ENCODE peak calls at places on chromosomes 12 and 14, in eight cellular contexts. C is fibroblast of the aortic adventitia, N is psoas muscle, U is Peyer's patch, A is cardiac fibroblast, Y is fibroblast of lung, L is lung, B is tibial artery. W is an unnamed sample.

GRCh38 chr14:72177246-72177645 is 245.0 kb downstream of the RGS6 start:
- DNase-seq in C (no peak), N (no peak), U (no peak), A (no peak), Y (no peak), L (no peak), B (no peak), W (no peak)

GRCh38 chr12:53770281-53770680 is 18.5 kb upstream of the CISTR start:
- DNase-seq in C (peak), N (no peak), U (no peak), A (peak), Y (peak), L (no peak), B (no peak), W (peak)

GRCh38 chr14:34254596-34254995 is 207.4 kb downstream of the SPTSSA start:
- DNase-seq in C (no peak), N (no peak), U (no peak), A (no peak), Y (no peak), L (no peak), B (no peak), W (no peak)

GRCh38 chr12:116121453-116121871 is 156.0 kb downstream of the MED13L start:
- DNase-seq in C (peak), N (no peak), U (no peak), A (peak), Y (peak), L (no peak), B (no peak), W (peak)

GRCh38 chr14:34722723-34723545 is 8.5 kb upstream of the CFL2 start:
- DNase-seq in C (peak), N (no peak), U (no peak), A (peak), Y (peak), L (no peak), B (peak), W (peak)

GRCh38 chr14:33952541-33952940 is 1.7 kb upstream of the EGLN3 start:
- DNase-seq in C (no peak), N (no peak), U (no peak), A (no peak), Y (no peak), L (no peak), B (no peak), W (no peak)

GRCh38 chr14:96072076-96072475 is 32.9 kb downstream of the C14orf132 start:
- DNase-seq in C (no peak), N (no peak), U (peak), A (no peak), Y (no peak), L (no peak), B (no peak), W (no peak)

GRCh38 chr12:131628341-131628740 is 82.5 kb upstream of the SFSWAP start:
- DNase-seq in C (no peak), N (no peak), U (no peak), A (no peak), Y (no peak), L (no peak), B (no peak), W (no peak)

GRCh38 chr12:106112094-106112822 is 26.5 kb downstream of the NUAK1 start:
- DNase-seq in C (no peak), N (peak), U (no peak), A (peak), Y (no peak), L (no peak), B (no peak), W (no peak)

GRCh38 chr14:66709292-66709691 is 201.3 kb downstream of the GPHN start:
- DNase-seq in C (peak), N (no peak), U (no peak), A (peak), Y (peak), L (no peak), B (no peak), W (peak)

GRCh38 chr12:100481021-100481420 is 7.4 kb downstream of the NR1H4 start:
- DNase-seq in C (no peak), N (no peak), U (no peak), A (no peak), Y (no peak), L (no peak), B (no peak), W (no peak)

GRCh38 chr12:62346817-62347216 is 86.6 kb downstream of the USP15 start:
- DNase-seq in C (no peak), N (no peak), U (no peak), A (no peak), Y (no peak), L (no peak), B (no peak), W (no peak)

GRCh38 chr14:85057266-85057665 is 472.7 kb upstream of the FLRT2 start:
- DNase-seq in C (no peak), N (no peak), U (no peak), A (no peak), Y (no peak), L (no peak), B (no peak), W (peak)

GRCh38 chr12:121464331-121464730 is 64.4 kb downstream of the RNF34 start:
- DNase-seq in C (no peak), N (no peak), U (no peak), A (no peak), Y (no peak), L (no peak), B (no peak), W (no peak)

GRCh38 chr12:78177298-78177697 is 346.6 kb downstream of the NAV3 start:
- DNase-seq in C (no peak), N (no peak), U (no peak), A (no peak), Y (no peak), L (no peak), B (no peak), W (no peak)

GRCh38 chr12:88952543-88952942 is 372.3 kb upstream of the KITLG start:
- DNase-seq in C (peak), N (no peak), U (no peak), A (peak), Y (peak), L (no peak), B (no peak), W (peak)

GRCh38 chr12:1488908-1489381 is 105.4 kb downstream of the FBXL14 start:
- DNase-seq in C (no peak), N (no peak), U (no peak), A (peak), Y (peak), L (no peak), B (no peak), W (peak)

GRCh38 chr12:26627335-26627734 is 205.7 kb downstream of the ITPR2 start:
- DNase-seq in C (no peak), N (no peak), U (no peak), A (no peak), Y (no peak), L (no peak), B (no peak), W (no peak)

GRCh38 chr14:72850360-72850759 is 43.5 kb downstream of the DPF3 start:
- DNase-seq in C (no peak), N (no peak), U (no peak), A (no peak), Y (no peak), L (no peak), B (no peak), W (peak)

GRCh38 chr14:99213603-99214002 is 58.4 kb downstream of the BCL11B start:
- DNase-seq in C (no peak), N (no peak), U (no peak), A (no peak), Y (no peak), L (no peak), B (no peak), W (no peak)

GRCh38 chr14:96203635-96204034 is 1.0 kb upstream of the BDKRB2 start:
- DNase-seq in C (no peak), N (no peak), U (no peak), A (no peak), Y (no peak), L (no peak), B (no peak), W (no peak)

GRCh38 chr12:33514893-33515292 is 75.3 kb upstream of the SYT10 start:
- DNase-seq in C (peak), N (no peak), U (no peak), A (no peak), Y (no peak), L (no peak), B (no peak), W (no peak)

DNA sequence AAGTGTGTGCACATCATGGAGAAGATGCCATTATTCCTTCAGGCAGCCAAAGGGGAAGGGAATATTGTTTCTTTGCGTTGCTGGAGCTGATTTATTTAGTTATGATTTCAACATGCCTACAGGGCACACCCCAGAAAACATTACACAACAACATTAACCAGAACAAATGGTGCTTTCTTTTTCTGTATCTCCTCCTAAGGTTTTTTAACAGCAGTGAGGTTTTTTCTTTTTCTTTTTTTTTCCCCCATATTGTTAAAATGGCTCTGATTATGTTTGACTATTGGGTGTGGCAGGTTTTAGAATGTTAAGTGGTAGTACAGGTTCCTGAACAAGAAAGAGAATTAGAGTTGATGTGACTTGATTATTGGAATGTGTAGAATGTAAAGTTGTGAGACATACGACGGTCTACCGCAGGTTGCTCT is 144.8 kb downstream of the RAD51B start:
- DNase-seq in C (peak), N (no peak), U (no peak), A (peak), Y (peak), L (no peak), B (no peak), W (peak)
- H3K4me3 ChIP-seq in C (no peak), N (no peak), U (no peak), A (no peak), Y (no peak), L (no peak), B (peak), W (peak)

GRCh38 chr14:21408152-21408551 is 24.3 kb upstream of the SUPT16H start:
- DNase-seq in C (peak), N (no peak), U (no peak), A (peak), Y (peak), L (no peak), B (no peak), W (peak)
- TF ChIP-seq CTCF in C (peak), N (no peak), U (no peak), A (peak), Y (no peak), L (no peak), B (no peak), W (no peak)

GRCh38 chr12:91109148-91109564 is 2.1 kb downstream of the LUM start:
- DNase-seq in C (peak), N (peak), U (peak), A (peak), Y (peak), L (peak), B (peak), W (no peak)
- H3K4me3 ChIP-seq in C (peak), N (peak), U (no peak), A (no peak), Y (no peak), L (no peak), B (no peak), W (peak)

DNA sequence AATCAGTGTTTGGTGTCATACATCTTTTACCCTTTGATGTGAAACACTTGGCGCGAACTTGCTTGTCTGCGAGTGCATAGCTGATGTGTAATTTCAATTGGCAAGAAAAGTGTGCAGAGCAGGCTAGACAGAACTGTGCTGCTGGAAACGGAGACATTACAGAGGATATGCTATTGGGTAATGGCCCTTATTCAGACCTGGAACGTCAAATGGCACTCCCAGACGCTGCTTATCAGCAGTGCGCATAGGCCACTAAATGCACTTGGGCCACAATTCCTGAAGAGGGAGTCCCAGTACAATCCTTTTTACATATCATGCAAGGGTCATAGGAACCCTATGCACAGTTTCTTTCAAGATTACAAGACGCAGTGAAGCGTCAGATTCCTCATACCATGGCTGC is 15.7 kb upstream of the SLC10A1 start:
- DNase-seq in C (no peak), N (no peak), U (no peak), A (peak), Y (no peak), L (no peak), B (no peak), W (no peak)
- TF ChIP-seq CTCF in C (no peak), N (no peak), U (no peak), A (no peak), Y (no peak), L (no peak), B (no peak), W (no peak)

DNA sequence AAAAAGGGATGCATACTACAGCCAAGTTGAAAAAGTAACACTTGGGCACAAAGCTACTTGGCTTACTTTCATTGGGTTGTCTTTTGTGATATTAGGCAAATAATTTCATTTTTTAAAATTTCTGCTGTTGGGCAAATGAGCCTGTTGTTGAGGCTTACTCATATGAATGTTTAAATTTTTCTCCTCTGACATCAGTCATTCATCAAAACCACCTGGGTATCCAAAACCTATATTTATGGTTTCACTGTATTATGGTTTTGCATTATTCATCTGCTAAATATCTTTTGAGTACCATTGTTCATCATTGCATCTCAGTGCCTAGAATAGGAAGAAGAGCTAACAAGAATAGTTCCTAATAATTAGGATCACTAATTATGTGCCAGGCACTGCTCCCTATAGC is 28.1 kb downstream of the DYRK2 start:
- DNase-seq in C (no peak), N (no peak), U (no peak), A (no peak), Y (no peak), L (no peak), B (no peak), W (peak)
- H3K4me3 ChIP-seq in C (no peak), N (no peak), U (no peak), A (no peak), Y (no peak), L (no peak), B (no peak), W (no peak)

GRCh38 chr12:51721281-51721940 is 127.1 kb downstream of the FIGNL2 start:
- DNase-seq in C (peak), N (peak), U (peak), A (peak), Y (peak), L (peak), B (peak), W (peak)
- TF ChIP-seq CTCF in C (peak), N (no peak), U (no peak), A (peak), Y (peak), L (no peak), B (no peak), W (no peak)

DNA sequence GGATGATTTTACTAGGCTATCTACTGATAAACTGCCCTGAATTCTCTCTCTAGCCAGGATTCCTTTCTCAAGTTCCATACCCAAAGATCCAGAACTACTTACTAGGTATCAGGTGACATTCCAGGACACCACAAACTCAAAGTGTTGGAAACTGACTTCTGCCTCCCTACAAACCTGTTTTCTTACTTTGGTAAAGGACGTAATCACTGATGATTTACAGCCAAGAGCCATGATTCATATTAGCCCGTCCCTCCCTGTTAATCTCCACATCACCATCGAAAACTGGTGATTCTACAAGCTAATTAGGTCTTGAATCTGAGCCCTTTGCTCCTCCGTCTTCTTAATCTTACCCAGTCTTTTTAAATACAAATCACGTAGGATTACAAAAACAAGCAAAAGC is 1.1 kb upstream of the ATG14 start:
- DNase-seq in C (peak), N (no peak), U (no peak), A (no peak), Y (no peak), L (no peak), B (no peak), W (no peak)
- H3K4me3 ChIP-seq in C (no peak), N (peak), U (no peak), A (no peak), Y (no peak), L (no peak), B (no peak), W (no peak)

GRCh38 chr12:6201775-6202292 is 1.6 kb downstream of the CD9 start:
- DNase-seq in C (no peak), N (no peak), U (peak), A (no peak), Y (no peak), L (no peak), B (no peak), W (no peak)
- TF ChIP-seq CTCF in C (no peak), N (no peak), U (no peak), A (no peak), Y (no peak), L (no peak), B (no peak), W (no peak)

GRCh38 chr14:54696998-54697397 is 130.1 kb downstream of the SAMD4A start:
- DNase-seq in C (no peak), N (no peak), U (no peak), A (no peak), Y (no peak), L (no peak), B (no peak), W (no peak)

GRCh38 chr14:54699735-54700134 is 132.8 kb downstream of the SAMD4A start:
- DNase-seq in C (no peak), N (no peak), U (no peak), A (no peak), Y (no peak), L (no peak), B (no peak), W (no peak)

GRCh38 chr14:54697806-54698205 is 130.9 kb downstream of the SAMD4A start:
- DNase-seq in C (no peak), N (no peak), U (no peak), A (no peak), Y (no peak), L (no peak), B (no peak), W (no peak)

GRCh38 chr14:54699087-54699530 is 132.2 kb downstream of the SAMD4A start:
- DNase-seq in C (no peak), N (peak), U (no peak), A (peak), Y (no peak), L (no peak), B (no peak), W (no peak)

GRCh38 chr14:54698501-54698900 is 131.6 kb downstream of the SAMD4A start:
- DNase-seq in C (no peak), N (no peak), U (no peak), A (no peak), Y (no peak), L (no peak), B (no peak), W (no peak)
- H3K4me3 ChIP-seq in C (no peak), N (peak), U (no peak), A (no peak), Y (no peak), L (no peak), B (no peak), W (no peak)